ENCODE peak calls at places on chromosomes 7 and 10, in nine cellular contexts. V is NB4, Y is dorsolateral prefrontal cortex, A is AG09309, O is endodermal cell, H is foreskin fibroblast, M is HCT116, X is AG04450, Z is right atrium auricular region. E is an unnamed sample.

GRCh38 chr10:43931308-43931930 is 282.7 kb upstream of the ZNF32 start:
- DNase-seq in V (no peak), Y (no peak), A (peak), O (peak), H (peak), M (no peak), X (peak), Z (no peak), E (no peak)

GRCh38 chr10:32954080-32954479 is 4.0 kb downstream of the ITGB1 start:
- DNase-seq in V (no peak), Y (no peak), A (no peak), O (no peak), H (no peak), M (no peak), X (no peak), Z (no peak), E (no peak)

GRCh38 chr10:30441974-30442606 is 8.1 kb downstream of the MAP3K8 start:
- DNase-seq in V (no peak), Y (no peak), A (no peak), O (no peak), H (no peak), M (no peak), X (no peak), Z (no peak), E (no peak)

GRCh38 chr10:76336213-76336963 is 905.0 kb downstream of the LRMDA start:
- DNase-seq in V (no peak), Y (no peak), A (no peak), O (no peak), H (peak), M (no peak), X (no peak), Z (no peak), E (no peak)

GRCh38 chr7:33698006-33698405 is 207.3 kb upstream of the BMPER start:
- DNase-seq in V (no peak), Y (no peak), A (no peak), O (no peak), H (no peak), M (no peak), X (no peak), Z (no peak), E (no peak)

GRCh38 chr7:151769189-151769821 is 107.6 kb downstream of the PRKAG2 start:
- DNase-seq in V (no peak), Y (no peak), A (no peak), O (no peak), H (no peak), M (no peak), X (no peak), Z (no peak), E (no peak)

GRCh38 chr10:90906596-90906995 is 14.3 kb downstream of the ANKRD1 start:
- DNase-seq in V (no peak), Y (no peak), A (no peak), O (no peak), H (no peak), M (no peak), X (no peak), Z (no peak), E (no peak)

GRCh38 chr10:30170814-30171213 is 111.4 kb upstream of the JCAD start:
- DNase-seq in V (no peak), Y (no peak), A (peak), O (no peak), H (no peak), M (no peak), X (no peak), Z (no peak), E (no peak)

GRCh38 chr7:51133992-51134391 is 182.6 kb downstream of the COBL start:
- DNase-seq in V (no peak), Y (no peak), A (no peak), O (no peak), H (no peak), M (no peak), X (no peak), Z (no peak), E (no peak)

GRCh38 chr10:4708123-4708759 is 117.8 kb upstream of the AKR1E2 start:
- DNase-seq in V (peak), Y (no peak), A (no peak), O (peak), H (no peak), M (no peak), X (no peak), Z (no peak), E (no peak)

GRCh38 chr7:91465595-91466061 is 201.4 kb downstream of the FZD1 start:
- DNase-seq in V (no peak), Y (no peak), A (no peak), O (no peak), H (no peak), M (no peak), X (no peak), Z (no peak), E (no peak)

GRCh38 chr7:6482307-6482706 is 34.6 kb upstream of the DAGLB start:
- DNase-seq in V (no peak), Y (no peak), A (no peak), O (no peak), H (no peak), M (no peak), X (no peak), Z (no peak), E (no peak)

GRCh38 chr10:96642973-96643372 is 56.2 kb upstream of the TM9SF3 start:
- DNase-seq in V (peak), Y (peak), A (no peak), O (peak), H (no peak), M (peak), X (no peak), Z (peak), E (no peak)

GRCh38 chr7:81710751-81711150 is 59.1 kb downstream of the HGF start:
- DNase-seq in V (no peak), Y (no peak), A (no peak), O (no peak), H (no peak), M (no peak), X (no peak), Z (no peak), E (no peak)

GRCh38 chr10:97689637-97690036 is 2.6 kb upstream of the AVPI1 start:
- DNase-seq in V (peak), Y (no peak), A (peak), O (no peak), H (peak), M (peak), X (peak), Z (peak), E (no peak)

GRCh38 chr10:70970830-70971229 is 82.5 kb upstream of the PCBD1 start:
- DNase-seq in V (no peak), Y (no peak), A (no peak), O (peak), H (no peak), M (no peak), X (no peak), Z (no peak), E (no peak)

GRCh38 chr7:73612598-73613269 is 11.6 kb downstream of the MLXIPL start:
- DNase-seq in V (peak), Y (no peak), A (no peak), O (peak), H (no peak), M (no peak), X (no peak), Z (no peak), E (no peak)

GRCh38 chr10:122181901-122182799 is 88.9 kb upstream of the BTBD16 start:
- DNase-seq in V (no peak), Y (no peak), A (no peak), O (peak), H (no peak), M (peak), X (no peak), Z (no peak), E (no peak)

GRCh38 chr7:124536156-124536762 is 229.3 kb downstream of the GPR37 start:
- DNase-seq in V (no peak), Y (no peak), A (no peak), O (no peak), H (no peak), M (no peak), X (no peak), Z (no peak), E (no peak)

GRCh38 chr10:91511549-91512330 is 101.6 kb downstream of the HECTD2 start:
- DNase-seq in V (peak), Y (no peak), A (peak), O (no peak), H (peak), M (no peak), X (peak), Z (no peak), E (no peak)

GRCh38 chr10:107618461-107619093 is 454.1 kb upstream of the SORCS1 start:
- DNase-seq in V (no peak), Y (no peak), A (no peak), O (no peak), H (no peak), M (no peak), X (no peak), Z (no peak), E (no peak)

GRCh38 chr7:26187380-26188290 is 12.9 kb downstream of the HNRNPA2B1 start:
- DNase-seq in V (peak), Y (no peak), A (no peak), O (peak), H (no peak), M (no peak), X (no peak), Z (no peak), E (no peak)

GRCh38 chr10:63977329-63977923 is 456.2 kb downstream of the REEP3 start:
- DNase-seq in V (peak), Y (no peak), A (no peak), O (peak), H (no peak), M (peak), X (no peak), Z (no peak), E (no peak)

GRCh38 chr10:124546957-124547650 is 85.5 kb downstream of the LHPP start:
- DNase-seq in V (no peak), Y (no peak), A (no peak), O (no peak), H (no peak), M (no peak), X (no peak), Z (no peak), E (no peak)

GRCh38 chr10:6701289-6701688 is 121.2 kb upstream of the PRKCQ start:
- DNase-seq in V (peak), Y (no peak), A (no peak), O (peak), H (no peak), M (no peak), X (no peak), Z (no peak), E (no peak)

GRCh38 chr7:131723926-131724325 is 167.5 kb upstream of the PODXL start:
- DNase-seq in V (no peak), Y (no peak), A (no peak), O (no peak), H (no peak), M (no peak), X (no peak), Z (peak), E (peak)

GRCh38 chr10:18793951-18794350 is 134.7 kb downstream of the ARL5B start:
- DNase-seq in V (peak), Y (no peak), A (no peak), O (no peak), H (no peak), M (peak), X (peak), Z (no peak), E (no peak)

GRCh38 chr7:83469076-83469475 is 179.9 kb downstream of the SEMA3E start:
- DNase-seq in V (no peak), Y (no peak), A (peak), O (no peak), H (peak), M (no peak), X (no peak), Z (no peak), E (no peak)

GRCh38 chr10:132141526-132142395 is 45.0 kb upstream of the DPYSL4 start:
- DNase-seq in V (no peak), Y (peak), A (no peak), O (no peak), H (no peak), M (no peak), X (no peak), Z (no peak), E (no peak)

GRCh38 chr10:86400705-86401587 is 34.4 kb upstream of the GRID1 start:
- DNase-seq in V (peak), Y (peak), A (no peak), O (peak), H (peak), M (peak), X (no peak), Z (peak), E (peak)

GRCh38 chr10:90138844-90139243 is 437.5 kb downstream of the KIF20B start:
- DNase-seq in V (peak), Y (no peak), A (no peak), O (no peak), H (no peak), M (no peak), X (no peak), Z (no peak), E (no peak)

GRCh38 chr10:30542001-30542861 is 87.3 kb downstream of the LYZL2 start:
- DNase-seq in V (peak), Y (no peak), A (no peak), O (no peak), H (no peak), M (no peak), X (no peak), Z (no peak), E (no peak)

GRCh38 chr7:93964262-93964661 is 39.9 kb downstream of the BET1 start:
- DNase-seq in V (no peak), Y (no peak), A (no peak), O (no peak), H (no peak), M (no peak), X (no peak), Z (no peak), E (no peak)

GRCh38 chr10:75228834-75229233 is 6.9 kb downstream of the COMTD1 start:
- DNase-seq in V (no peak), Y (no peak), A (no peak), O (peak), H (no peak), M (no peak), X (no peak), Z (no peak), E (no peak)

GRCh38 chr7:120813089-120813488 is 44.9 kb downstream of the TSPAN12 start:
- DNase-seq in V (no peak), Y (no peak), A (no peak), O (no peak), H (no peak), M (no peak), X (no peak), Z (no peak), E (no peak)

DNA sequence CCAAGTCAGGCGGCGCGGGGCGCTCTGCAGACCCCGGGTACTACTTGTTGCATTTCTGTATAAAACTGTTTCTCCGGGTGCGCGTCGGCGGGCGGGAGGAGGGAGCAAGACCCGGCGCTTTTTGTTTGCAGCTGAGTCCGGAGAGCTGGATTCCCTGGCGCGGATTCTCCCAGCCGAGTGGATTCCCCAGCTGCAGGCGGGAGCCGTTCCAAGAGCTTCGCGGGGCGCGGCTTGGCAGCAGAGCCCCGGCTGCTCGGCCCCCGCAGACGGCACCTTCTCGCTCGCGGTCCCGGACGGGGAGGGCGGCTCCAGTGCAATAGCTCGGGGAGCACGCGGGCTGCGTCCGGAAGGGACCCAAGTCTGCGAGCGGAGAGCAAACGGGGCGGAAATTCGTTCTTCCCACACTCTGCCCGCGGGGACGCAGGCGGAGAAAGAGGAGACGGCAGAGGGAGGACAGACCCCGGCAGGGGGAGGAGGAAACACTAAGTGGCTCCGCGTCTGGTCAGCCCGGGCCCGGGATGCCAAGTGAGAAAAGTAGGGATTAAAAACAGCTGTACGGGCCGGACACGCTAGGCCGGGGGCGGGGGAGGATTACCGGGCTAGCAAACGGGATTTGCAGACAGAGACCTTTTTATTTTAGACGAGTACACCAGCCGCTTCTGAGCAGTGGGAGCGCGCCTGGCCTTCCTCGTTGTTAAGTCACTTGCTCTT is at the start of gene TRIL:
- DNase-seq in V (no peak), Y (peak), A (no peak), O (peak), H (peak), M (no peak), X (peak), Z (peak), E (peak)
- H3K4me3 ChIP-seq in V (no peak), Y (peak), A (peak), O (peak), H (peak), M (no peak), X (peak), Z (peak), E (peak)

DNA sequence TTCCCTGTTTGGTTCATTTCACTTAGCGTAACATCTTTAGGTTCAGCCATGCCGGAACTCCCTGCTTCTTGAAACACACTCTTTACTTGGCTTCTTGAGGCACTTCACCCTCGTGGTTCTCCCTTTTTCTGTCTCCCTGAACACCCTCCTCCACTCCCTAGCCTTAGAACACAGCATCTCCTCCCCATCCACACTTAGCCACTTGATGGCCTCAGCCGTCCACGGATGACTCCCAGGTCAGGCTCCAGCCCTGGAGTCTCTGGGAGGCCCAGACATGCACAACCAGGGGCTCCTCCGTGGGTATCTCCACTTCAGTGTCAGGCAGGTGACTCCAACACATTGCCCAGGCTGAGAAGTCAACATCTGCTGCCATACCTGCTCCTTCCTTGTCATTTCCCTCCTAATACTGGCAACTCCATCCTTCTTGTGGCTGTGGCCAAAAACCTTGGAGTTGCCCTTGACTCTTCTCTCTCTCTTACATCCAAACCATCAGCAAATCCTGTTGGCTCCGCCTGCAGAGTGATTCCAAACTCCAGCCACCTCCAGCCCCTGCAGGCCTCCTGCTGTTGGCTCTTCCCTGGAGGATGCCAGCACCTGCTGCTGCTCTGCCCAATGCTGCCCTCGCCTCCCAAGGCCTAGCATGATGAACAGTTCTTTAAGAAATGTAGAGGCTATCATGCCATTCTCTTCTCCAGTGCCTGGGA is 8.4 kb upstream of the INMT start:
- DNase-seq in V (peak), Y (no peak), A (no peak), O (no peak), H (peak), M (no peak), X (no peak), Z (no peak), E (no peak)
- TF ChIP-seq CTCF in V (no peak), Y (no peak), A (peak), O (peak), H (peak), M (peak), X (peak), Z (peak), E (no peak)

DNA sequence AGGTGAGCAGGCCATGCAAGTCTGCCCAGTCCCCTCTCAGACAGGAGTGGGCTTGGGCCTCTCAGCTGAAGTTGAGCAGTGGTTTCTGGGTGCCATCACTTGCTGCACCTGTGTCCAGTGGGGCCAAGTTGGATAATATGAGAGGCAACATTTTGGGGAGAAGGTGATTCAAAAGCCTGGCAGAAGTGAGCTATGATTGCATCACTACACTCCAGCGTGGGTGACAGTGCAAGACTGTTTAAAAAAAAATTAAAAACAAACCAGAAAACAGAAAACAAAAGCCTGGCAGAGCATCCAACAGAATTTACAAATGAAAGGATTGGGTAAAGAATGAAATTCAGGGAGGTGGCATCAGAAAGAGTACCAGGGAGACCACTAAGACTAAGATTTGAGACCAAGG is 121.5 kb upstream of the LAMB4 start:
- DNase-seq in V (no peak), Y (no peak), A (no peak), O (no peak), H (no peak), M (no peak), X (no peak), Z (no peak), E (no peak)
- H3K4me3 ChIP-seq in V (no peak), Y (no peak), A (no peak), O (no peak), H (no peak), M (no peak), X (no peak), Z (no peak), E (no peak)

GRCh38 chr10:3684891-3685290 is 100.1 kb downstream of the KLF6 start:
- DNase-seq in V (no peak), Y (no peak), A (no peak), O (no peak), H (no peak), M (no peak), X (no peak), Z (no peak), E (no peak)

GRCh38 chr10:3680186-3680585 is 104.8 kb downstream of the KLF6 start:
- DNase-seq in V (no peak), Y (no peak), A (no peak), O (no peak), H (no peak), M (no peak), X (no peak), Z (no peak), E (no peak)

GRCh38 chr10:3682745-3683144 is 102.3 kb downstream of the KLF6 start:
- DNase-seq in V (no peak), Y (no peak), A (no peak), O (no peak), H (no peak), M (no peak), X (no peak), Z (no peak), E (no peak)

GRCh38 chr10:3683560-3683959 is 101.4 kb downstream of the KLF6 start:
- DNase-seq in V (no peak), Y (no peak), A (no peak), O (no peak), H (no peak), M (no peak), X (no peak), Z (no peak), E (no peak)

GRCh38 chr10:3681642-3682554 is 103.1 kb downstream of the KLF6 start:
- DNase-seq in V (no peak), Y (no peak), A (no peak), O (no peak), H (no peak), M (no peak), X (no peak), Z (no peak), E (no peak)
- TF ChIP-seq CTCF in V (no peak), Y (no peak), A (no peak), O (no peak), H (no peak), M (no peak), X (no peak), Z (no peak), E (no peak)

GRCh38 chr10:13706175-13706574 is 119.4 kb downstream of the PRPF18 start:
- DNase-seq in V (no peak), Y (no peak), A (no peak), O (no peak), H (no peak), M (no peak), X (no peak), Z (no peak), E (no peak)

GRCh38 chr10:13706604-13707003 is 119.8 kb downstream of the PRPF18 start:
- DNase-seq in V (no peak), Y (no peak), A (no peak), O (no peak), H (no peak), M (no peak), X (no peak), Z (no peak), E (no peak)

GRCh38 chr10:13703997-13704536 is 117.3 kb downstream of the PRPF18 start:
- DNase-seq in V (no peak), Y (no peak), A (no peak), O (no peak), H (no peak), M (no peak), X (no peak), Z (no peak), E (no peak)

GRCh38 chr10:13705526-13706169 is 118.9 kb downstream of the PRPF18 start:
- DNase-seq in V (no peak), Y (no peak), A (no peak), O (no peak), H (no peak), M (no peak), X (no peak), Z (no peak), E (no peak)

DNA sequence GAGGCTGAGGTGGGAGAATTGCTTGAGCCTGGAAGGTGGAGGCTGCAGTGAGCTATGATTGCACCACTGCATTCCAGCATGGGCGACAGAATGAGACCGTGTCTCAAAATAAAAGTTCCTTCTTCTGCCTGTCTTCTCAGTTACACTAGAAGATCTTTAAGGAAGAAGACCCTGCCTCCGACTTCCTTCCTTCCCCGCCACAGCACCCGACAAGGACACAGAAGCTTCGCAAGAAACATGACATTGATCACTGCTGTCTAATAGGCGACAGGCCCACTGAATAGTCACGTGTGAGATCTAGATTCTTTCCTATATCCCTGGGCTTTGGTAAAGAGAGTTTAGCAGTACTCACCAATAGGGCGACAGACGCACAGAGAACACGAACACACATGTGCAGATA is 118.2 kb downstream of the PRPF18 start:
- DNase-seq in V (no peak), Y (no peak), A (no peak), O (no peak), H (no peak), M (no peak), X (no peak), Z (no peak), E (no peak)
- H3K4me3 ChIP-seq in V (no peak), Y (peak), A (no peak), O (no peak), H (no peak), M (no peak), X (peak), Z (no peak), E (no peak)

E was measured in coronary artery.